ENCODE peak calls at places on chromosomes 11 and 22, in nine cellular contexts. One of them, this sample, is unnamed.

GRCh38 chr11:26377619-26378018 is 45.7 kb downstream of the ANO3 start:
- DNase-seq in activated CD4-positive, alpha-beta memory T cell treated with anti-CD3 and anti-CD28 coated beads for 36 hours: no peak
- DNase-seq in AG09319: no peak
- DNase-seq in NCI-H2081: no peak
- DNase-seq in AG04450: no peak
- DNase-seq in uterus: no peak
- DNase-seq in right cardiac atrium: no peak
- DNase-seq in T1000: no peak
- DNase-seq in GM12878: no peak
- DNase-seq in this sample: no peak

GRCh38 chr22:35559354-35560005 is 18.8 kb downstream of the RASD2 start:
- DNase-seq in AG04450: no peak
- DNase-seq in AG09319: no peak
- DNase-seq in GM12878: no peak
- DNase-seq in T1000: no peak
- DNase-seq in NCI-H2081: no peak
- DNase-seq in right cardiac atrium: no peak
- DNase-seq in uterus: no peak
- DNase-seq in activated CD4-positive, alpha-beta memory T cell treated with anti-CD3 and anti-CD28 coated beads for 36 hours: no peak
- DNase-seq in this sample: no peak

GRCh38 chr22:31947296-31947695 is 3.0 kb downstream of the YWHAH start:
- DNase-seq in GM12878: no peak
- DNase-seq in AG09319: no peak
- DNase-seq in NCI-H2081: no peak
- DNase-seq in AG04450: no peak
- DNase-seq in uterus: no peak
- DNase-seq in T1000: no peak
- DNase-seq in right cardiac atrium: no peak
- DNase-seq in activated CD4-positive, alpha-beta memory T cell treated with anti-CD3 and anti-CD28 coated beads for 36 hours: peak
- DNase-seq in this sample: no peak

GRCh38 chr22:43345761-43346261 is 2.6 kb upstream of the SCUBE1 start:
- DNase-seq in T1000: no peak
- DNase-seq in right cardiac atrium: no peak
- DNase-seq in GM12878: no peak
- DNase-seq in AG04450: no peak
- DNase-seq in activated CD4-positive, alpha-beta memory T cell treated with anti-CD3 and anti-CD28 coated beads for 36 hours: peak
- DNase-seq in AG09319: no peak
- DNase-seq in uterus: no peak
- DNase-seq in NCI-H2081: no peak
- DNase-seq in this sample: no peak

GRCh38 chr11:14499178-14499559 is 442 bp downstream of the COPB1 start:
- DNase-seq in activated CD4-positive, alpha-beta memory T cell treated with anti-CD3 and anti-CD28 coated beads for 36 hours: peak
- DNase-seq in uterus: peak
- DNase-seq in AG04450: no peak
- DNase-seq in NCI-H2081: no peak
- DNase-seq in right cardiac atrium: peak
- DNase-seq in AG09319: no peak
- DNase-seq in GM12878: no peak
- DNase-seq in T1000: no peak
- DNase-seq in this sample: no peak

GRCh38 chr11:17354070-17354924 is 2.7 kb downstream of the NCR3LG1 start:
- DNase-seq in uterus: peak
- DNase-seq in AG09319: no peak
- DNase-seq in AG04450: peak
- DNase-seq in T1000: no peak
- DNase-seq in NCI-H2081: peak
- DNase-seq in right cardiac atrium: peak
- DNase-seq in activated CD4-positive, alpha-beta memory T cell treated with anti-CD3 and anti-CD28 coated beads for 36 hours: peak
- DNase-seq in GM12878: peak
- DNase-seq in this sample: no peak

GRCh38 chr11:75633409-75634011 is 35.3 kb downstream of the MAP6 start:
- DNase-seq in activated CD4-positive, alpha-beta memory T cell treated with anti-CD3 and anti-CD28 coated beads for 36 hours: no peak
- DNase-seq in right cardiac atrium: no peak
- DNase-seq in AG04450: no peak
- DNase-seq in T1000: no peak
- DNase-seq in AG09319: no peak
- DNase-seq in GM12878: no peak
- DNase-seq in NCI-H2081: no peak
- DNase-seq in uterus: no peak
- DNase-seq in this sample: peak

GRCh38 chr11:56782167-56782847 is 33.8 kb upstream of the OR9G4 start:
- DNase-seq in NCI-H2081: no peak
- DNase-seq in right cardiac atrium: no peak
- DNase-seq in GM12878: peak
- DNase-seq in uterus: no peak
- DNase-seq in AG09319: no peak
- DNase-seq in T1000: no peak
- DNase-seq in activated CD4-positive, alpha-beta memory T cell treated with anti-CD3 and anti-CD28 coated beads for 36 hours: no peak
- DNase-seq in AG04450: no peak
- DNase-seq in this sample: no peak

GRCh38 chr11:855343-855674 is 12.7 kb downstream of the TSPAN4 start:
- DNase-seq in activated CD4-positive, alpha-beta memory T cell treated with anti-CD3 and anti-CD28 coated beads for 36 hours: no peak
- DNase-seq in AG09319: no peak
- DNase-seq in right cardiac atrium: no peak
- DNase-seq in T1000: no peak
- DNase-seq in AG04450: no peak
- DNase-seq in GM12878: no peak
- DNase-seq in NCI-H2081: no peak
- DNase-seq in uterus: no peak
- DNase-seq in this sample: no peak

GRCh38 chr22:32695451-32695891 is 106.0 kb upstream of the TIMP3 start:
- DNase-seq in uterus: no peak
- DNase-seq in right cardiac atrium: no peak
- DNase-seq in T1000: peak
- DNase-seq in AG09319: peak
- DNase-seq in activated CD4-positive, alpha-beta memory T cell treated with anti-CD3 and anti-CD28 coated beads for 36 hours: no peak
- DNase-seq in GM12878: no peak
- DNase-seq in NCI-H2081: no peak
- DNase-seq in AG04450: peak
- DNase-seq in this sample: no peak

GRCh38 chr22:39598017-39598965 is 27.7 kb downstream of the CACNA1I start:
- DNase-seq in activated CD4-positive, alpha-beta memory T cell treated with anti-CD3 and anti-CD28 coated beads for 36 hours: peak
- DNase-seq in AG09319: no peak
- DNase-seq in AG04450: no peak
- DNase-seq in right cardiac atrium: peak
- DNase-seq in uterus: no peak
- DNase-seq in NCI-H2081: peak
- DNase-seq in T1000: no peak
- DNase-seq in GM12878: no peak
- DNase-seq in this sample: no peak

GRCh38 chr22:20922141-20922751 is 5.0 kb downstream of the CRKL start:
- DNase-seq in activated CD4-positive, alpha-beta memory T cell treated with anti-CD3 and anti-CD28 coated beads for 36 hours: no peak
- DNase-seq in uterus: no peak
- DNase-seq in AG04450: no peak
- DNase-seq in T1000: no peak
- DNase-seq in right cardiac atrium: no peak
- DNase-seq in AG09319: no peak
- DNase-seq in NCI-H2081: no peak
- DNase-seq in GM12878: no peak
- DNase-seq in this sample: no peak

GRCh38 chr22:38129021-38129420 is 18.5 kb upstream of the BAIAP2L2 start:
- DNase-seq in AG04450: no peak
- DNase-seq in GM12878: no peak
- DNase-seq in right cardiac atrium: no peak
- DNase-seq in T1000: no peak
- DNase-seq in NCI-H2081: no peak
- DNase-seq in activated CD4-positive, alpha-beta memory T cell treated with anti-CD3 and anti-CD28 coated beads for 36 hours: no peak
- DNase-seq in AG09319: no peak
- DNase-seq in uterus: no peak
- DNase-seq in this sample: no peak

GRCh38 chr11:2730323-2731284 is 30.8 kb upstream of the KCNQ1OT1 start:
- DNase-seq in uterus: no peak
- DNase-seq in NCI-H2081: no peak
- DNase-seq in T1000: no peak
- DNase-seq in activated CD4-positive, alpha-beta memory T cell treated with anti-CD3 and anti-CD28 coated beads for 36 hours: no peak
- DNase-seq in AG04450: no peak
- DNase-seq in GM12878: no peak
- DNase-seq in AG09319: no peak
- DNase-seq in right cardiac atrium: peak
- DNase-seq in this sample: no peak

GRCh38 chr11:43832536-43832935 is 48.1 kb upstream of the ALKBH3 start:
- DNase-seq in activated CD4-positive, alpha-beta memory T cell treated with anti-CD3 and anti-CD28 coated beads for 36 hours: no peak
- DNase-seq in right cardiac atrium: no peak
- DNase-seq in AG09319: no peak
- DNase-seq in uterus: no peak
- DNase-seq in AG04450: no peak
- DNase-seq in GM12878: no peak
- DNase-seq in T1000: no peak
- DNase-seq in NCI-H2081: no peak
- DNase-seq in this sample: no peak

GRCh38 chr22:27727673-27728451 is 73.7 kb downstream of the MN1 start:
- DNase-seq in GM12878: no peak
- DNase-seq in NCI-H2081: no peak
- DNase-seq in AG09319: no peak
- DNase-seq in activated CD4-positive, alpha-beta memory T cell treated with anti-CD3 and anti-CD28 coated beads for 36 hours: no peak
- DNase-seq in T1000: no peak
- DNase-seq in right cardiac atrium: no peak
- DNase-seq in AG04450: no peak
- DNase-seq in uterus: no peak
- DNase-seq in this sample: no peak

GRCh38 chr11:106152013-106152412 is 74.6 kb downstream of the AASDHPPT start:
- DNase-seq in T1000: no peak
- DNase-seq in right cardiac atrium: no peak
- DNase-seq in NCI-H2081: no peak
- DNase-seq in AG09319: peak
- DNase-seq in uterus: no peak
- DNase-seq in GM12878: no peak
- DNase-seq in activated CD4-positive, alpha-beta memory T cell treated with anti-CD3 and anti-CD28 coated beads for 36 hours: no peak
- DNase-seq in AG04450: no peak
- DNase-seq in this sample: no peak

GRCh38 chr11:27012254-27012921 is 18.5 kb downstream of the FIBIN start:
- DNase-seq in NCI-H2081: no peak
- DNase-seq in activated CD4-positive, alpha-beta memory T cell treated with anti-CD3 and anti-CD28 coated beads for 36 hours: no peak
- DNase-seq in right cardiac atrium: peak
- DNase-seq in T1000: no peak
- DNase-seq in AG09319: peak
- DNase-seq in AG04450: peak
- DNase-seq in uterus: peak
- DNase-seq in GM12878: no peak
- DNase-seq in this sample: no peak

GRCh38 chr11:1532606-1533341 is 39.3 kb downstream of the DUSP8 start:
- DNase-seq in uterus: no peak
- DNase-seq in T1000: no peak
- DNase-seq in GM12878: no peak
- DNase-seq in activated CD4-positive, alpha-beta memory T cell treated with anti-CD3 and anti-CD28 coated beads for 36 hours: no peak
- DNase-seq in AG04450: no peak
- DNase-seq in right cardiac atrium: peak
- DNase-seq in NCI-H2081: no peak
- DNase-seq in AG09319: no peak
- DNase-seq in this sample: no peak

GRCh38 chr22:35380537-35381423 is at the start of gene HMOX1:
- DNase-seq in T1000: peak
- DNase-seq in GM12878: no peak
- DNase-seq in activated CD4-positive, alpha-beta memory T cell treated with anti-CD3 and anti-CD28 coated beads for 36 hours: peak
- DNase-seq in uterus: peak
- DNase-seq in right cardiac atrium: peak
- DNase-seq in AG09319: peak
- DNase-seq in AG04450: peak
- DNase-seq in NCI-H2081: peak
- DNase-seq in this sample: peak

GRCh38 chr11:27116684-27117083 is 76.1 kb downstream of the BBOX1 start:
- DNase-seq in AG09319: no peak
- DNase-seq in NCI-H2081: no peak
- DNase-seq in GM12878: no peak
- DNase-seq in T1000: no peak
- DNase-seq in AG04450: no peak
- DNase-seq in uterus: no peak
- DNase-seq in activated CD4-positive, alpha-beta memory T cell treated with anti-CD3 and anti-CD28 coated beads for 36 hours: no peak
- DNase-seq in right cardiac atrium: no peak
- DNase-seq in this sample: no peak

GRCh38 chr11:23957309-23957708 is 539.5 kb upstream of the LUZP2 start:
- DNase-seq in AG09319: no peak
- DNase-seq in uterus: no peak
- DNase-seq in GM12878: no peak
- DNase-seq in AG04450: no peak
- DNase-seq in NCI-H2081: no peak
- DNase-seq in activated CD4-positive, alpha-beta memory T cell treated with anti-CD3 and anti-CD28 coated beads for 36 hours: no peak
- DNase-seq in right cardiac atrium: no peak
- DNase-seq in T1000: no peak
- DNase-seq in this sample: no peak

GRCh38 chr22:29820941-29821789 is 16.9 kb downstream of the ASCC2 start:
- DNase-seq in activated CD4-positive, alpha-beta memory T cell treated with anti-CD3 and anti-CD28 coated beads for 36 hours: peak
- DNase-seq in AG04450: peak
- DNase-seq in right cardiac atrium: peak
- DNase-seq in T1000: peak
- DNase-seq in GM12878: peak
- DNase-seq in uterus: peak
- DNase-seq in AG09319: peak
- DNase-seq in NCI-H2081: no peak
- DNase-seq in this sample: no peak

GRCh38 chr11:70703141-70704052 is 305.1 kb downstream of the CTTN start:
- DNase-seq in NCI-H2081: no peak
- DNase-seq in T1000: no peak
- DNase-seq in AG09319: no peak
- DNase-seq in activated CD4-positive, alpha-beta memory T cell treated with anti-CD3 and anti-CD28 coated beads for 36 hours: no peak
- DNase-seq in uterus: no peak
- DNase-seq in GM12878: no peak
- DNase-seq in AG04450: no peak
- DNase-seq in right cardiac atrium: no peak
- DNase-seq in this sample: no peak

GRCh38 chr11:2269601-2270321 is 627 bp downstream of the ASCL2 start:
- DNase-seq in activated CD4-positive, alpha-beta memory T cell treated with anti-CD3 and anti-CD28 coated beads for 36 hours: peak
- DNase-seq in uterus: no peak
- DNase-seq in AG09319: peak
- DNase-seq in right cardiac atrium: peak
- DNase-seq in NCI-H2081: no peak
- DNase-seq in T1000: no peak
- DNase-seq in GM12878: no peak
- DNase-seq in AG04450: peak
- DNase-seq in this sample: peak

GRCh38 chr11:1077033-1077416 is 2.4 kb downstream of the MUC2 start:
- DNase-seq in right cardiac atrium: peak
- DNase-seq in NCI-H2081: no peak
- DNase-seq in GM12878: no peak
- DNase-seq in AG09319: no peak
- DNase-seq in AG04450: no peak
- DNase-seq in T1000: no peak
- DNase-seq in uterus: no peak
- DNase-seq in activated CD4-positive, alpha-beta memory T cell treated with anti-CD3 and anti-CD28 coated beads for 36 hours: peak
- DNase-seq in this sample: no peak

GRCh38 chr11:134517621-134518293 is 105.7 kb upstream of the B3GAT1 start:
- DNase-seq in AG09319: no peak
- DNase-seq in AG04450: no peak
- DNase-seq in activated CD4-positive, alpha-beta memory T cell treated with anti-CD3 and anti-CD28 coated beads for 36 hours: no peak
- DNase-seq in NCI-H2081: no peak
- DNase-seq in uterus: peak
- DNase-seq in right cardiac atrium: no peak
- DNase-seq in T1000: no peak
- DNase-seq in GM12878: no peak
- DNase-seq in this sample: no peak

GRCh38 chr11:128776088-128776433 is 82.2 kb downstream of the FLI1 start:
- DNase-seq in activated CD4-positive, alpha-beta memory T cell treated with anti-CD3 and anti-CD28 coated beads for 36 hours: peak
- DNase-seq in GM12878: no peak
- DNase-seq in uterus: no peak
- DNase-seq in right cardiac atrium: peak
- DNase-seq in AG04450: no peak
- DNase-seq in T1000: no peak
- DNase-seq in NCI-H2081: no peak
- DNase-seq in AG09319: no peak
- DNase-seq in this sample: no peak